ENCODE peak calls at places on chromosomes 13 and 19, in four cellular contexts. H, Y, R and M are unnamed samples.

GRCh38 chr13:34926513-34926912 is 15.6 kb upstream of the NBEA start:
- DNase-seq in H (no peak), R (no peak), Y (peak; percentile 9), M (no peak)

GRCh38 chr13:98443329-98443728 is 133.6 kb downstream of the STK24 start:
- DNase-seq in Y (peak; percentile 62), R (peak; percentile 26), H (no peak), M (no peak)

GRCh38 chr19:32642771-32643170 is 32.2 kb downstream of the ANKRD27 start:
- DNase-seq in H (peak; percentile 50), Y (no peak), R (no peak), M (no peak)

GRCh38 chr13:21686761-21687391 is 16.0 kb downstream of the FGF9 start:
- DNase-seq in Y (no peak), R (no peak), H (no peak), M (no peak)

GRCh38 chr13:28299941-28300340 is 161.6 kb downstream of the PAN3 start:
- DNase-seq in Y (no peak), H (no peak), R (no peak), M (no peak)

GRCh38 chr13:26839682-26840081 is 79.1 kb upstream of the GPR12 start:
- DNase-seq in H (no peak), Y (no peak), R (no peak), M (no peak)

GRCh38 chr13:24176351-24177101 is 16.0 kb downstream of the SPATA13 start:
- DNase-seq in R (no peak), Y (no peak), H (no peak), M (no peak)

GRCh38 chr19:16614941-16615340 is 13.1 kb downstream of the MED26 start:
- DNase-seq in Y (no peak), R (no peak), H (no peak), M (no peak)

GRCh38 chr13:33369073-33369472 is 83.5 kb upstream of the STARD13 start:
- DNase-seq in R (no peak), H (no peak), Y (no peak), M (no peak)

GRCh38 chr19:41909706-41910105 is 18.5 kb downstream of the ERFL start:
- DNase-seq in R (no peak), Y (no peak), H (no peak), M (no peak)

GRCh38 chr13:99267927-99268326 is 9.7 kb upstream of the GPR18 start:
- DNase-seq in H (no peak), R (no peak), Y (no peak), M (no peak)

GRCh38 chr19:28294395-28294794 is 918.6 kb downstream of the UQCRFS1 start:
- DNase-seq in R (no peak), H (no peak), Y (no peak), M (no peak)

GRCh38 chr19:44282846-44283245 is 22.0 kb downstream of the ZNF235 start:
- DNase-seq in R (no peak), H (no peak), Y (no peak), M (no peak)

GRCh38 chr13:73602295-73602694 is 531.9 kb downstream of the KLF12 start:
- DNase-seq in H (no peak), Y (no peak), R (no peak), M (no peak)

GRCh38 chr19:55270172-55270942 is 9.6 kb downstream of the HSPBP1 start:
- DNase-seq in R (no peak), Y (no peak), H (no peak), M (no peak)

GRCh38 chr19:41554902-41555301 is 21.1 kb upstream of the CEACAM21 start:
- DNase-seq in H (no peak), R (no peak), Y (no peak), M (no peak)

GRCh38 chr13:25371608-25372274 is at the start of gene ATP8A2:
- DNase-seq in H (no peak), R (no peak), Y (no peak), M (no peak)

GRCh38 chr13:24270639-24271131 is 38.7 kb upstream of the C1QTNF9 start:
- DNase-seq in Y (no peak), H (peak; percentile 40), R (no peak), M (no peak)

GRCh38 chr13:67238277-67238859 is 8.2 kb upstream of the PCDH9 start:
- DNase-seq in H (no peak), Y (no peak), R (no peak), M (no peak)

GRCh38 chr13:81223784-81224501 is 883.0 kb upstream of the SPRY2 start:
- DNase-seq in H (no peak), Y (no peak), R (no peak), M (no peak)

GRCh38 chr19:54248016-54248601 is 5.5 kb upstream of the LILRA6 start:
- DNase-seq in R (no peak), Y (no peak), H (no peak), M (no peak)

GRCh38 chr19:17540174-17540573 is 15.3 kb upstream of the COLGALT1 start:
- DNase-seq in Y (no peak), H (no peak), R (no peak), M (no peak)

GRCh38 chr19:7159105-7159933 is 89.8 kb downstream of the ZNF557 start:
- DNase-seq in H (no peak), Y (no peak), R (peak; percentile 65), M (peak; percentile 92)

GRCh38 chr19:36163813-36164212 is 11.6 kb upstream of the COX7A1 start:
- DNase-seq in H (no peak), Y (no peak), R (no peak), M (no peak)

GRCh38 chr13:37602743-37603381 is 4.3 kb upstream of the POSTN start:
- DNase-seq in H (no peak), Y (no peak), R (no peak), M (no peak)

DNA sequence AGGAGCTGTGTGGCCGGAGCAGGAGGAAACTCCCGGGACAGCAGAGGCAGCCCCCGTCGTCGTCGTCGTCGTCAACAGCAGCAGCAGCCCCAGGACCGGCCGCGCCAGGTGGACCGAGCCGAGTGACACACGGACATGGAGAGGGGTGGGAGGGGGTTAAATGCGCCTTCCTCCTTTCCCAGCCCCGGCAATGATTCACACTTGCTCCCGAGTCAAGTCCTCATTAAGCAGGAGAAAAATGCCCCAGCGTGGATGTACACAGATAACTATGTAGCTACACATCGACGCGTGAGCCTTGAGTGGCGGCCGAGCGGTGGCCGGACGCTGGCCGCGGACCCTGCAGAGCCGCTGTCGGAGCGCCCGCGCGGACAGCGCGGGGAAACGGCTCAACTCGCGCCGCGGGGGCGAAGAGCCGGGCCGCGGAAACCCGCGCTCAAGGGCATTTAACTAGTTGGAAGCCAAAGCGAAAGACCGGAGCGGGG is 645 bp downstream of the UBL3 start:
- DNase-seq in Y (no peak), H (no peak), R (no peak), M (no peak)
- H3K4me3 ChIP-seq in Y (peak overlapping the region; percentile 75), H (peak overlapping the region; percentile 86), R (peak overlapping the region; percentile 70), M (peak overlapping the region; percentile 84)

DNA sequence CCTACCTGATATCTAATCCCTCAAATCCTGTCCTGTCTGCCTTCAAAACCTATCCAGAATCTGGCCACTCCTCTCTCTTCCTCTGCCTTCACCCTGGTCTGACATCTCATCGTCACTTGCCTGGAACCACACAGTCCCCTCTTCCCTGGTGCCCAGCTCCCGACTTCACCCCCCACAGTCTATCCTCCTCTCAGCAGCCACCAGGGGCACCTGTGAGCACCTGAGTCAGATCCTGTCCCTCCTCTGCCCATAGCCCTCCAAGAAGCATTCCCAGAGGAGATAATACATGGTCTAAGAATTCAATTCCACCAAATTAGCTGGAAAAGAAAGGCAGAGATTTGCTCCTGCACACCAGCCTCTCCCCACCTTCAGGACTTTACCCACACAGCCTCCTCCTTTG is 48.9 kb downstream of the ZNRF4 start:
- DNase-seq in H (no peak), Y (no peak), R (no peak), M (no peak)
- TF ChIP-seq CTCF in H (no peak), Y (peak; percentile 18), R (no peak), M (no peak)

GRCh38 chr19:1513492-1514294 is 874 bp upstream of the ADAMTSL5 start:
- DNase-seq in R (no peak), H (peak; percentile 45), Y (no peak), M (no peak)
- H3K4me3 ChIP-seq in R (peak overlapping the region; percentile 66), H (no peak overlapping the region), Y (peak overlapping the region; percentile 71), M (peak overlapping the region; percentile 60)

GRCh38 chr13:107867701-107868661 is 347.4 kb downstream of the LIG4 start:
- DNase-seq in Y (no peak), H (no peak), R (no peak), M (no peak)
- TF ChIP-seq CTCF in Y (peak; percentile 36), H (no peak), R (peak; percentile 73), M (no peak)

DNA sequence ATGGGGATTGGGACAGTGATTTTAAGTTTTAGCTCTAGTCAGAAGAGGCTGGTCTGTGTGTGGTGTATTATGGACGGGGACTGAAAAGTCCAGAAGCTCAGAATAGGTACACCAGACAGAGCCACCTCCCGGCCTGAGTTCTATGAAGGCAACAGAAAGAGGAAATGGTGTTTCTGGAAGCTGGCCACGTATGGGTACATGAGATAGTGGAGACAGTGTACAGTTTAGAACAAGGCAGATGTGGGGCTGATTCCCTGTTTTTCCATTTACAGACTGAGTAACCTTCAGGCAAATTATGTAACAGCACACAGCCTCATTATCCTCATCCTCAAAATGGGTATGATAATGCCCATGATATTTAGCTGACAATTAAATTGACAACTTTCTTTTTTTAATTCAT is 1.3 kb downstream of the ZNF175 start:
- DNase-seq in H (no peak), Y (no peak), R (no peak), M (no peak)
- H3K4me3 ChIP-seq in H (no peak overlapping the region), Y (peak overlapping the region; percentile 69), R (peak overlapping the region; percentile 84), M (peak overlapping the region; percentile 72)

GRCh38 chr13:49789961-49790360 is 2.5 kb downstream of the KPNA3 start:
- DNase-seq in H (no peak), R (no peak), Y (no peak), M (no peak)

GRCh38 chr13:49791214-49791752 is 1.2 kb downstream of the KPNA3 start:
- DNase-seq in H (no peak), Y (no peak), R (no peak), M (no peak)

GRCh38 chr13:49791753-49792549 is 531 bp downstream of the KPNA3 start:
- DNase-seq in R (no peak), Y (no peak), H (peak; percentile 21), M (no peak)

DNA sequence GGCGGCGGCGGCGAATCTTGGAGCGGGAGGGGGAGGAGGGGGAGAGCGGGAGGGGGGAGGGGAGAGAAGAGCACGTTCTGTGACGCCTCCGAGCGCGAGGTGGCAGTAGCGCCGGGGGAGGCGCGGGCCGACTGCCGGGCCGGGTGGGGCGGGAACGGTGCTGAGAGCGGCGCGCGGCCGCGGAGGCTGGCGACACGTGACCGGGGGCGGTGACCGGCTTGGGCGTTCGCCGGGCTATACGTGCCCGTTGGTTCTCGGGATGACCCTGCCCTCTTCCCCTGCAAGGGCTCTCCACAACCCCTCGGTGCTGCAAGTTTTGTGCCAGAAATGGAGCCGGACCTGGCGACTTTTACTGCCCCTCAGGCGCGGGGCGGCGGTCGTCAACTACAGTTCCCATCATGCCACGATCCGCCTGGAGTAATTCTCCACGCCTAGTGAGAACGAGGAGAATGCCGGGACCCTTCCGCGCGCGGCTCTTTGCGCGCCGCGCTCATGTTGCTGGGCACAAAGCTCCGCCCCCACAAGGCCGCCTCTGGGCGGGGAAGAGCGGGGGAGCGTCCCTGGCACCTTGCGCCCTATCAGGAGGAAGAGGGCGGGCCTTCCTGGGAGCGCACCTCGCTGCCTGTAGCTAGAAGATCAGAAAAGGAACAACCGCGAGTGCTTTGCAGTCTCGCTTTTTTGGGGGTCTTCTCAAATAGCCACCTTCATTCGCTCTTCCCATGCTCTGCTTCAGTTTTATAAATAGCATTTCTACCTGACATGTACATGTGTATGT is at the start of gene KPNA3:
- DNase-seq in Y (peak; percentile 78), H (peak; percentile 92), R (peak; percentile 93), M (peak; percentile 76)
- TF ChIP-seq CTCF in Y (no peak), H (no peak), R (no peak), M (peak; percentile 14)

GRCh38 chr19:15291089-15291488 is 41.2 kb downstream of the BRD4 start:
- DNase-seq in Y (no peak), R (no peak), H (no peak), M (no peak)
- H3K4me3 ChIP-seq in Y (no peak overlapping the region), R (no peak overlapping the region), H (no peak overlapping the region), M (no peak overlapping the region)